ENCODE peak calls at places on chromosomes 13 and 19, in six cellular contexts. One of them, this sample, is unnamed.

GRCh38 chr13:73602295-73602694 is 531.9 kb downstream of the KLF12 start:
- DNase-seq in foreskin fibroblast: no peak
- DNase-seq in HFF-Myc: peak
- DNase-seq in sigmoid colon: no peak
- DNase-seq in cardiac fibroblast: peak
- DNase-seq in tibial artery: no peak
- DNase-seq in this sample: no peak

GRCh38 chr13:89554801-89555200 is 1792.7 kb upstream of the MIR17HG start:
- DNase-seq in foreskin fibroblast: no peak
- DNase-seq in HFF-Myc: no peak
- DNase-seq in sigmoid colon: no peak
- DNase-seq in cardiac fibroblast: no peak
- DNase-seq in tibial artery: no peak
- DNase-seq in this sample: no peak

GRCh38 chr13:31896427-31896826 is 135.1 kb upstream of the FRY start:
- DNase-seq in foreskin fibroblast: peak
- DNase-seq in HFF-Myc: no peak
- DNase-seq in sigmoid colon: no peak
- DNase-seq in cardiac fibroblast: peak
- DNase-seq in tibial artery: peak
- DNase-seq in this sample: peak

GRCh38 chr19:36125557-36125956 is 10.3 kb downstream of the TBCB start:
- DNase-seq in foreskin fibroblast: no peak
- DNase-seq in HFF-Myc: no peak
- DNase-seq in sigmoid colon: no peak
- DNase-seq in cardiac fibroblast: no peak
- DNase-seq in tibial artery: no peak
- DNase-seq in this sample: no peak

GRCh38 chr13:21458457-21458815 is 667 bp downstream of the ZDHHC20 start:
- DNase-seq in foreskin fibroblast: no peak
- DNase-seq in HFF-Myc: no peak
- DNase-seq in sigmoid colon: no peak
- DNase-seq in cardiac fibroblast: no peak
- DNase-seq in tibial artery: no peak
- DNase-seq in this sample: no peak

GRCh38 chr19:47026889-47027288 is 7.3 kb downstream of the NPAS1 start:
- DNase-seq in foreskin fibroblast: no peak
- DNase-seq in HFF-Myc: no peak
- DNase-seq in sigmoid colon: no peak
- DNase-seq in cardiac fibroblast: no peak
- DNase-seq in tibial artery: no peak
- DNase-seq in this sample: no peak

GRCh38 chr13:110283661-110284516 is 23.1 kb downstream of the COL4A1 start:
- DNase-seq in foreskin fibroblast: peak
- DNase-seq in HFF-Myc: no peak
- DNase-seq in sigmoid colon: peak
- DNase-seq in cardiac fibroblast: peak
- DNase-seq in tibial artery: no peak
- DNase-seq in this sample: peak

GRCh38 chr13:43129511-43130130 is 106.2 kb downstream of the DNAJC15 start:
- DNase-seq in foreskin fibroblast: no peak
- DNase-seq in HFF-Myc: no peak
- DNase-seq in sigmoid colon: no peak
- DNase-seq in cardiac fibroblast: no peak
- DNase-seq in tibial artery: no peak
- DNase-seq in this sample: peak

GRCh38 chr13:49858183-49858856 is 65.8 kb upstream of the KPNA3 start:
- DNase-seq in foreskin fibroblast: peak
- DNase-seq in HFF-Myc: peak
- DNase-seq in sigmoid colon: no peak
- DNase-seq in cardiac fibroblast: peak
- DNase-seq in tibial artery: no peak
- DNase-seq in this sample: peak

GRCh38 chr19:55119053-55119452 is 1.6 kb upstream of the PPP1R12C start:
- DNase-seq in foreskin fibroblast: no peak
- DNase-seq in HFF-Myc: no peak
- DNase-seq in sigmoid colon: no peak
- DNase-seq in cardiac fibroblast: no peak
- DNase-seq in tibial artery: no peak
- DNase-seq in this sample: no peak

GRCh38 chr13:77533875-77534788 is 1.4 kb upstream of the SCEL start:
- DNase-seq in foreskin fibroblast: no peak
- DNase-seq in HFF-Myc: no peak
- DNase-seq in sigmoid colon: no peak
- DNase-seq in cardiac fibroblast: no peak
- DNase-seq in tibial artery: no peak
- DNase-seq in this sample: no peak

GRCh38 chr13:23715762-23716235 is 145.6 kb downstream of the TNFRSF19 start:
- DNase-seq in foreskin fibroblast: no peak
- DNase-seq in HFF-Myc: no peak
- DNase-seq in sigmoid colon: no peak
- DNase-seq in cardiac fibroblast: no peak
- DNase-seq in tibial artery: no peak
- DNase-seq in this sample: peak

GRCh38 chr13:51663980-51664957 is 80.0 kb downstream of the WDFY2 start:
- DNase-seq in foreskin fibroblast: no peak
- DNase-seq in HFF-Myc: no peak
- DNase-seq in sigmoid colon: no peak
- DNase-seq in cardiac fibroblast: peak
- DNase-seq in tibial artery: no peak
- DNase-seq in this sample: peak

GRCh38 chr19:22831211-22831610 is 880 bp upstream of the ZNF723 start:
- DNase-seq in foreskin fibroblast: no peak
- DNase-seq in HFF-Myc: no peak
- DNase-seq in sigmoid colon: no peak
- DNase-seq in cardiac fibroblast: no peak
- DNase-seq in tibial artery: no peak
- DNase-seq in this sample: no peak

DNA sequence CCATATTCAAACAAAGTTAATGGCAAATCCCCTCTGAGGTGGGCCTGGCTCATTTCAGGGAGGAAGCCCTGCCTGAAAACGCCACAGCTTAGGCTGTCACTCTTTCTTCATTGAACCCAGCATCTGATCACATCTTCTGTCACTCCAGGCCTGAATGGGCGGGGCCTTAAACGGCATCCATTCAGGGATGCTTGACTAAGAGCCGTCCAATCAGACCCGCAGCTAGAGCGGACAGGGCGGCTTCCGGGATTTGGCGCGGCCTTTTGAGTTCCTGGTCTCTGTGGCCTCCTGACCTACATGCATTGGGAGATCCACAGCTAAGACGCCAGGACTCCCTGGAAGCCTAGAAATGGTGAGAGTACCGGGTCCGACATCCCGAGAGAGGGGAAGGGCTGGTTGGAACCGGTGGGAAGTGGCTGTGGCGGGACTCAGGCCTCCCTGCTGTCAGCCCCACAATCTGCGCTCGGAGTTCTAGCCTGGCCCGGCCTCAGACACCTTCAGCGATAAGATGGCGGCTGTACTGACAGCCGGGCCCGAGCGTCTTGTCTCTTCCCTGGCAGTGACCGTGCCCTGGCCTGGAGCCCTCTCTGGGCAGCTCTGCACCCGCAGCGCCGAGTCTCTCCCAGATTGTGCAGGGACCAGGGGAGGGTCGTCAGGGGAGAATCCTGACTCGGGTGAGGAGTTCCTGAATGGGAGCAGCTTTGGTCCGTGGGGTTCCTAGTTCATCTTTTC is at the start of gene ZNF723:
- DNase-seq in foreskin fibroblast: no peak
- DNase-seq in HFF-Myc: no peak
- DNase-seq in sigmoid colon: no peak
- DNase-seq in cardiac fibroblast: no peak
- DNase-seq in tibial artery: no peak
- DNase-seq in this sample: no peak
- H3K4me3 ChIP-seq in foreskin fibroblast: no peak
- H3K4me3 ChIP-seq in HFF-Myc: no peak
- H3K4me3 ChIP-seq in sigmoid colon: no peak
- H3K4me3 ChIP-seq in cardiac fibroblast: no peak
- H3K4me3 ChIP-seq in tibial artery: no peak
- H3K4me3 ChIP-seq in this sample: no peak

DNA sequence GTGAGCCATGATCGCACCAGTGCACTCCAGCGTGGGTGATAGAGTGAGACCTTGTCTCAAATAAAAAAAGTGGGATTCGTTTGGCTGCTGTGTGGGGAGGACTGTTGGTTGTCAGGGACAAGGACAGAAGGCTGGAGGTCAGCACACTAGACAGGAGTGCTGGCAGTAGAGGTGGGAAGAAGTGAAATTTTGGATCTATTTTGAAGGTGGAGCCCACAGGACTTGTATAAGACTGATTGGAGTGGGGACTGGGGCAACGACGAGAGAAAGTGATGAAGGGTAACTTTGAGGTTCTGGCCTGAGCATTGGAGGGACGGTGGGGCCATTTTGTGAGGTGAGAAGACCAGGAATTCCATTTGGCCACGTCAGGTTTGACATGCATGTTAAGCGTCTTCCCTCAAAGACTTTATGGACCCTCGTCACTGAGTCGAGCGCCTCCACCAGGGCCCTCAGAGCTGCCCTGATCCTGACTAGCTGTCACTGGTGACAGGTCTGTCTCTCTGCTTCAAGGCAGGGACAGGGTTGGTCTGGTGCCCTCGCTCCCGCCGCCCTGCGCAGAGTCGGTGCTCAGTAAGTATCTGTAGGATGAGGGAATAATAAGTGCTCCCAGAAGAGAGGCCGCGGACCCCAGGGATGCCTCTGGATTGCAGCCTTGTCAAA is 673 bp downstream of the CTU1 start:
- DNase-seq in foreskin fibroblast: peak
- DNase-seq in HFF-Myc: no peak
- DNase-seq in sigmoid colon: no peak
- DNase-seq in cardiac fibroblast: peak
- DNase-seq in tibial artery: no peak
- DNase-seq in this sample: no peak
- TF ChIP-seq CTCF in foreskin fibroblast: no peak
- TF ChIP-seq CTCF in HFF-Myc: no peak
- TF ChIP-seq CTCF in sigmoid colon: no peak
- TF ChIP-seq CTCF in cardiac fibroblast: no peak
- TF ChIP-seq CTCF in tibial artery: no peak
- TF ChIP-seq CTCF in this sample: no peak

GRCh38 chr19:1067341-1068103 is 555 bp downstream of the ARHGAP45 start:
- DNase-seq in foreskin fibroblast: no peak
- DNase-seq in HFF-Myc: no peak
- DNase-seq in sigmoid colon: no peak
- DNase-seq in cardiac fibroblast: no peak
- DNase-seq in tibial artery: no peak
- DNase-seq in this sample: no peak

GRCh38 chr19:1068111-1069001 is 1.4 kb downstream of the ARHGAP45 start:
- DNase-seq in foreskin fibroblast: no peak
- DNase-seq in HFF-Myc: no peak
- DNase-seq in sigmoid colon: no peak
- DNase-seq in cardiac fibroblast: no peak
- DNase-seq in tibial artery: no peak
- DNase-seq in this sample: no peak

GRCh38 chr19:1065606-1066109 is 1.3 kb upstream of the ARHGAP45 start:
- DNase-seq in foreskin fibroblast: no peak
- DNase-seq in HFF-Myc: no peak
- DNase-seq in sigmoid colon: no peak
- DNase-seq in cardiac fibroblast: no peak
- DNase-seq in tibial artery: no peak
- DNase-seq in this sample: no peak

GRCh38 chr19:1066251-1066747 is 668 bp upstream of the ARHGAP45 start:
- DNase-seq in foreskin fibroblast: no peak
- DNase-seq in HFF-Myc: no peak
- DNase-seq in sigmoid colon: no peak
- DNase-seq in cardiac fibroblast: no peak
- DNase-seq in tibial artery: no peak
- DNase-seq in this sample: no peak

DNA sequence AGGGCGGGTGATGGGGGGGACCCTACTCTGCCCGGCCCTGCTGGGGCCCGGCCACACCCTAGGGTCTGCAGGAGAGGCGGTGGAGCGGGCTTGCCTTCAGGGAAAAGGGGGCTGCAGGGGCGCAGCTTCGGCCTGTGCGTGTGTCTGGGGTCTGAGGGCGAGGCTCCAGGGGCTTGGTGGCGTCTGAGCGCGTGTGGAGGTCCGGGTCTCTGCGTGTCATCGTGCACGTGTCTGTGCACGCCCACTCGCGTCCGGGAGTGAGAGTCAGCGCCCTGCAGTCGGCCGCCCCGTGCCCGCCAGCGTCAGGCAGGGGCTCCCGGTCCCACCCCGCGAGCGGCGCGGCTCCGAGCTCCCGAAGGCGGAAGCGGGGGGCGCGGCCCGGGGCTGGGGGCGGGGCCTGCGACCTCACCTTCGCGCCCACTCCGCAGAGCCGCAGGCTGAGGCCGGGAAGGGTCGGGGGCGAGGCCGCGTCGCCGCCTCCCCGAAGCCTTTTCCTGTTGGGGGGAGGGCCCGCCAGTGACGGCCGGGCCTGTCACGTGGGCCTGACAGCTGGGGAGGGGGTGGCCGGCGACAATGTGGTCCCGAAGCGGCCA is at the start of gene ARHGAP45:
- DNase-seq in foreskin fibroblast: no peak
- DNase-seq in HFF-Myc: no peak
- DNase-seq in sigmoid colon: no peak
- DNase-seq in cardiac fibroblast: no peak
- DNase-seq in tibial artery: no peak
- DNase-seq in this sample: no peak
- H3K4me3 ChIP-seq in foreskin fibroblast: peak
- H3K4me3 ChIP-seq in HFF-Myc: peak
- H3K4me3 ChIP-seq in sigmoid colon: peak
- H3K4me3 ChIP-seq in cardiac fibroblast: peak
- H3K4me3 ChIP-seq in tibial artery: peak
- H3K4me3 ChIP-seq in this sample: peak

GRCh38 chr19:13883665-13884064 is 6.7 kb downstream of the NANOS3 start:
- DNase-seq in foreskin fibroblast: no peak
- DNase-seq in HFF-Myc: no peak
- DNase-seq in sigmoid colon: no peak
- DNase-seq in cardiac fibroblast: no peak
- DNase-seq in tibial artery: no peak
- DNase-seq in this sample: no peak
- TF ChIP-seq CTCF in foreskin fibroblast: no peak
- TF ChIP-seq CTCF in HFF-Myc: peak
- TF ChIP-seq CTCF in sigmoid colon: no peak
- TF ChIP-seq CTCF in cardiac fibroblast: no peak
- TF ChIP-seq CTCF in tibial artery: no peak
- TF ChIP-seq CTCF in this sample: peak

GRCh38 chr19:6719540-6719861 is 949 bp downstream of the C3 start:
- DNase-seq in foreskin fibroblast: no peak
- DNase-seq in HFF-Myc: no peak
- DNase-seq in sigmoid colon: no peak
- DNase-seq in cardiac fibroblast: no peak
- DNase-seq in tibial artery: no peak
- DNase-seq in this sample: no peak

GRCh38 chr19:6719992-6720368 is 470 bp downstream of the C3 start:
- DNase-seq in foreskin fibroblast: no peak
- DNase-seq in HFF-Myc: no peak
- DNase-seq in sigmoid colon: no peak
- DNase-seq in cardiac fibroblast: no peak
- DNase-seq in tibial artery: no peak
- DNase-seq in this sample: no peak

GRCh38 chr19:6721773-6722172 is 1.3 kb upstream of the C3 start:
- DNase-seq in foreskin fibroblast: no peak
- DNase-seq in HFF-Myc: no peak
- DNase-seq in sigmoid colon: no peak
- DNase-seq in cardiac fibroblast: no peak
- DNase-seq in tibial artery: no peak
- DNase-seq in this sample: no peak

GRCh38 chr19:6721113-6721474 is 644 bp upstream of the C3 start:
- DNase-seq in foreskin fibroblast: no peak
- DNase-seq in HFF-Myc: no peak
- DNase-seq in sigmoid colon: no peak
- DNase-seq in cardiac fibroblast: no peak
- DNase-seq in tibial artery: no peak
- DNase-seq in this sample: no peak

GRCh38 chr19:6720369-6721112 is at the start of gene C3:
- DNase-seq in foreskin fibroblast: peak
- DNase-seq in HFF-Myc: no peak
- DNase-seq in sigmoid colon: peak
- DNase-seq in cardiac fibroblast: peak
- DNase-seq in tibial artery: peak
- DNase-seq in this sample: peak
- H3K4me3 ChIP-seq in foreskin fibroblast: no peak
- H3K4me3 ChIP-seq in HFF-Myc: no peak
- H3K4me3 ChIP-seq in sigmoid colon: peak
- H3K4me3 ChIP-seq in cardiac fibroblast: peak
- H3K4me3 ChIP-seq in tibial artery: no peak
- H3K4me3 ChIP-seq in this sample: no peak